ENCODE peak calls at places on chromosome 3, in four cellular contexts. K, Z, P and R are unnamed samples.

GRCh38 chr3:40143283-40144090 is 166.0 kb upstream of the EIF1B start:
- DNase-seq in K (no peak), Z (peak; percentile 38), P (no peak), R (no peak)

GRCh38 chr3:154235330-154235729 is 89.0 kb downstream of the DHX36 start:
- DNase-seq in K (no peak), Z (peak; percentile 4), P (no peak), R (no peak)

GRCh38 chr3:11523793-11524160 is 119.9 kb downstream of the VGLL4 start:
- DNase-seq in K (peak; percentile 78), Z (no peak), P (no peak), R (no peak)

GRCh38 chr3:119891944-119892721 is 110.2 kb downstream of the NR1I2 start:
- DNase-seq in K (no peak), Z (no peak), P (no peak), R (peak; percentile 67)

GRCh38 chr3:193231201-193231600 is 9.8 kb upstream of the PLAAT1 start:
- DNase-seq in K (no peak), Z (no peak), P (no peak), R (no peak)

GRCh38 chr3:50205719-50206276 is 727 bp downstream of the SLC38A3 start:
- DNase-seq in K (no peak), Z (no peak), P (peak; percentile 72), R (no peak)

GRCh38 chr3:73026111-73026510 is 29.5 kb downstream of the PPP4R2 start:
- DNase-seq in K (no peak), Z (no peak), P (no peak), R (no peak)

GRCh38 chr3:73043414-73043813 is 18.0 kb upstream of the EBLN2 start:
- DNase-seq in K (no peak), Z (no peak), P (no peak), R (no peak)

GRCh38 chr3:49358884-49359225 is 702 bp upstream of the GPX1 start:
- DNase-seq in K (no peak), Z (no peak), P (no peak), R (peak; percentile 49)

GRCh38 chr3:135368316-135368715 is 573.3 kb downstream of the EPHB1 start:
- DNase-seq in K (no peak), Z (no peak), P (no peak), R (no peak)

GRCh38 chr3:195081242-195081963 is 189.6 kb downstream of the XXYLT1 start:
- DNase-seq in K (no peak), Z (no peak), P (peak; percentile 35), R (no peak)

GRCh38 chr3:23884481-23884880 is 32.3 kb downstream of the NKIRAS1 start:
- DNase-seq in K (no peak), Z (no peak), P (no peak), R (no peak)
- TF ChIP-seq CTCF in K (no peak), Z (no peak), P (no peak), R (peak; percentile 23)

GRCh38 chr3:141050913-141051632 is at the start of gene SPSB4:
- DNase-seq in K (peak; percentile 77), Z (no peak), P (peak; percentile 88), R (no peak)

GRCh38 chr3:141049681-141050080 is 1.5 kb upstream of the SPSB4 start:
- DNase-seq in K (no peak), Z (no peak), P (no peak), R (no peak)

GRCh38 chr3:141052570-141053069 is 1.5 kb downstream of the SPSB4 start:
- DNase-seq in K (no peak), Z (no peak), P (peak; percentile 68), R (no peak)

GRCh38 chr3:141050576-141050912 is 603 bp upstream of the SPSB4 start:
- DNase-seq in K (no peak), Z (no peak), P (no peak), R (no peak)

GRCh38 chr3:141051641-141052569 is 758 bp downstream of the SPSB4 start:
- DNase-seq in K (no peak), Z (no peak), P (peak; percentile 63), R (no peak)
- TF ChIP-seq CTCF in K (no peak), Z (no peak), P (no peak), R (peak; percentile 6)

GRCh38 chr3:185968168-185968567 is 30.4 kb upstream of the TRA2B start:
- DNase-seq in K (no peak), Z (no peak), P (no peak), R (no peak)
- TF ChIP-seq CTCF in K (no peak), Z (no peak), P (no peak), R (peak; percentile 7)

DNA sequence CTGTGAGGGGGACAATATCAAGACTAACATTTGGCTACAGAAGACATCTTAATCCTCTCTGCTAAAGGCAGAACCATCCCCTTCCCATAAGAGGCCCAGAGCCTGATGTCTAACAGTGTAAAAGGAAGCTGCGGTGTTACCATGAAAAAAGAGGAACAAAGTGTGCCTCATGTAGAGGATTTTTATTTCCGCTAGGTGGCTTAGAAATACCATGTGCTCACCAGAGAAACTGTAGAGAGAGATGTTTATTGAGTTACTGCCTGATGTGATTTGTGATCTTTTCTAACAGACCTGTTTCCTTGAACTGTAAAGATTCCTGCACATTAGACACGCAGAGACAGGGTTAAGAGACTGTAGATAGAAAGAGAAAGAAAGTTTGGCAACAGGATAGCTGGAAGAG is 22.1 kb downstream of the OR5H15 start:
- DNase-seq in K (no peak), Z (no peak), P (no peak), R (no peak)
- TF ChIP-seq CTCF in K (no peak), Z (no peak), P (no peak), R (peak; percentile 6)

GRCh38 chr3:107848516-107848915 is 242.3 kb downstream of the CD47 start:
- DNase-seq in K (no peak), Z (no peak), P (no peak), R (no peak)

GRCh38 chr3:107847791-107848190 is 243.0 kb downstream of the CD47 start:
- DNase-seq in K (no peak), Z (no peak), P (no peak), R (peak; percentile 10)

GRCh38 chr3:107842940-107843339 is 247.9 kb downstream of the CD47 start:
- DNase-seq in K (no peak), Z (no peak), P (no peak), R (no peak)

GRCh38 chr3:107845355-107846281 is 245.2 kb downstream of the CD47 start:
- DNase-seq in K (no peak), Z (no peak), P (no peak), R (peak; percentile 21)

DNA sequence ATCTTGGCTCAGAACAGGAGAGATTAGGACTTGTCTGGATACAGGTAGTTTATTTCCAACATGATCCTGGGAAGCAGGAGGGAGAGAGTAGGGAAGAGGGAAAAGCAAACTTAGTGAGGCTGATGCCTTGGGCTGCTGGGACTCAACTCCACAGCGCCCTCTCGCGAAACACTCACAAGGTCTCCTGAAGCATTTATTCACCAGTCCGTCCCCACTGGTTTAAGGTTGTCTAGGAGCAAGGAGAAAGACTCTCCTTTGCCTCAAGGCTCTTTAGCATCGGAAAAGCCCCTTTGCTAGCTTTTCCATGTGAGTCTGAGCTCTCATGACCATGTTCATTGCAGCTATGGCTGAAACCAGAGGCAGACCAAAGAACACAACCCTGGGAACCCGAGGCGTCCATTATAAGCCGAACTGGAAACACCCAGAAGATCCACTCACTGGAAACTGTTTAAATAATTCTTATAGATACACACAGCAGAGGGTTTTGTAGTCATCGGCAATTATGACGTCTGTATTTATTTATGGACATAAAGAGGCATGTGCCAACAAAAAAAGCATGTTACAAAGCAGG is 244.5 kb downstream of the CD47 start:
- DNase-seq in K (peak; percentile 68), Z (no peak), P (peak; percentile 65), R (peak; percentile 22)
- TF ChIP-seq CTCF in K (peak; percentile 39), Z (peak; percentile 82), P (peak; percentile 62), R (peak; percentile 55)

DNA sequence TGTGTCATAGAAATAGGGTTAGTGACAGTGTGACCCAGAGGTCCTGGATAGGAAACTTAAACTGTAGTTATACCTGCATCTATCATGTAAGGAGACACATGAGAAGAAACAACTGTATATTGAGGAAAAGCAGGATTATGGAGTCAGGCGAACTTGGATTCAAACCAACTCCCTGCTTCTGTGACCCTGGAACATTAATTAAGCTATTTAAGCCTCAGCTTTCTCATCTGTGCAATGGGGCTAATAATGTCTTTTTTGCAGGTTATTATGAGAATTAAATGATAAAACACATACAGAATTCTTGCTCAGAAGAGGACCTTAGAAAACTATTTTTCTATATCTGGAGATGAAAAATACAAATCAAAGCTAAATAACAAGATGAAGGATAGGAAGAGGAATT is 481.8 kb downstream of the MECOM start:
- DNase-seq in K (no peak), Z (no peak), P (no peak), R (no peak)
- TF ChIP-seq CTCF in K (no peak), Z (no peak), P (no peak), R (no peak)

GRCh38 chr3:52197499-52197841 is 490 bp upstream of the ALAS1 start:
- DNase-seq in K (no peak), Z (no peak), P (no peak), R (no peak)
- TF ChIP-seq CTCF in K (no peak), Z (no peak), P (no peak), R (no peak)